ENCODE peak calls at places on chromosomes 4 and X, in four cellular contexts. P, O, F and K are unnamed samples.

GRCh38 chrX:2610246-2611170 is 80.6 kb upstream of the CD99 start:
- DNase-seq in P (peak; percentile 21), O (no peak), F (no peak), K (no peak)

GRCh38 chrX:154457491-154458115 is 478 bp upstream of the PLXNA3 start:
- DNase-seq in P (no peak), O (no peak), F (peak; percentile 47), K (no peak)

GRCh38 chr4:83536649-83537352 is 893 bp downstream of the GPAT3 start:
- DNase-seq in P (no peak), O (no peak), F (no peak), K (no peak)

GRCh38 chr4:1683371-1683902 is 676 bp downstream of the FAM53A start:
- DNase-seq in P (peak; percentile 89), O (no peak), F (peak; percentile 9), K (no peak)

GRCh38 chr4:140098481-140099132 is 55.4 kb downstream of the MAML3 start:
- DNase-seq in P (peak; percentile 64), O (no peak), F (no peak), K (no peak)

GRCh38 chr4:140851032-140851636 is 94.9 kb upstream of the TBC1D9 start:
- DNase-seq in P (peak; percentile 57), O (no peak), F (no peak), K (no peak)

GRCh38 chrX:39818750-39819149 is 279.0 kb downstream of the BCOR start:
- DNase-seq in P (no peak), O (no peak), F (no peak), K (no peak)

GRCh38 chr4:18464160-18464559 is 442.6 kb upstream of the LCORL start:
- DNase-seq in P (no peak), O (no peak), F (no peak), K (no peak)

GRCh38 chr4:83219344-83219990 is 65.1 kb downstream of the COQ2 start:
- DNase-seq in P (peak; percentile 80), O (no peak), F (no peak), K (no peak)

GRCh38 chr4:65624651-65625050 is 45.6 kb downstream of the EPHA5 start:
- DNase-seq in P (no peak), O (no peak), F (no peak), K (no peak)

GRCh38 chr4:57639566-57640328 is 529.6 kb upstream of the IGFBP7 start:
- DNase-seq in P (no peak), O (no peak), F (no peak), K (no peak)

GRCh38 chr4:138945401-138945800 is 70.2 kb upstream of the NOCT start:
- DNase-seq in P (no peak), O (no peak), F (no peak), K (no peak)

GRCh38 chr4:74975082-74975481 is 42.2 kb downstream of the PARM1 start:
- DNase-seq in P (no peak), O (no peak), F (no peak), K (no peak)

GRCh38 chr4:100106982-100107381 is 83.3 kb downstream of the DDIT4L start:
- DNase-seq in P (no peak), O (no peak), F (no peak), K (no peak)

GRCh38 chr4:68368566-68369473 is 18.9 kb upstream of the YTHDC1 start:
- DNase-seq in P (peak; percentile 98), O (no peak), F (no peak), K (no peak)

GRCh38 chr4:109016200-109016599 is 253.3 kb upstream of the ETNPPL start:
- DNase-seq in P (no peak), O (no peak), F (no peak), K (no peak)

GRCh38 chr4:121960801-121961200 is 8.9 kb upstream of the TRPC3 start:
- DNase-seq in P (no peak), O (no peak), F (no peak), K (no peak)

GRCh38 chr4:7721984-7722551 is 217.6 kb downstream of the AFAP1 start:
- DNase-seq in P (no peak), O (no peak), F (no peak), K (no peak)

GRCh38 chr4:7717946-7718490 is 221.6 kb downstream of the AFAP1 start:
- DNase-seq in P (no peak), O (no peak), F (no peak), K (no peak)

GRCh38 chr4:7717161-7717560 is 222.5 kb downstream of the AFAP1 start:
- DNase-seq in P (no peak), O (no peak), F (no peak), K (no peak)

GRCh38 chr4:7722716-7723115 is 216.9 kb downstream of the AFAP1 start:
- DNase-seq in P (peak; percentile 11), O (no peak), F (no peak), K (no peak)

GRCh38 chr4:7719354-7720174 is 220.1 kb downstream of the AFAP1 start:
- DNase-seq in P (peak; percentile 16), O (no peak), F (peak; percentile 52), K (no peak)
- TF ChIP-seq CTCF in P (peak; percentile 74), O (peak; percentile 72), F (peak; percentile 70), K (peak; percentile 91)

GRCh38 chr4:41305486-41305885 is 48.8 kb downstream of the UCHL1 start:
- DNase-seq in P (no peak), O (no peak), F (no peak), K (no peak)

GRCh38 chr4:41307633-41308032 is 50.9 kb downstream of the UCHL1 start:
- DNase-seq in P (no peak), O (no peak), F (no peak), K (no peak)

GRCh38 chr4:41301137-41301536 is 44.4 kb downstream of the UCHL1 start:
- DNase-seq in P (no peak), O (no peak), F (no peak), K (no peak)

GRCh38 chr4:41303372-41304118 is 46.8 kb downstream of the UCHL1 start:
- DNase-seq in P (no peak), O (no peak), F (no peak), K (no peak)

DNA sequence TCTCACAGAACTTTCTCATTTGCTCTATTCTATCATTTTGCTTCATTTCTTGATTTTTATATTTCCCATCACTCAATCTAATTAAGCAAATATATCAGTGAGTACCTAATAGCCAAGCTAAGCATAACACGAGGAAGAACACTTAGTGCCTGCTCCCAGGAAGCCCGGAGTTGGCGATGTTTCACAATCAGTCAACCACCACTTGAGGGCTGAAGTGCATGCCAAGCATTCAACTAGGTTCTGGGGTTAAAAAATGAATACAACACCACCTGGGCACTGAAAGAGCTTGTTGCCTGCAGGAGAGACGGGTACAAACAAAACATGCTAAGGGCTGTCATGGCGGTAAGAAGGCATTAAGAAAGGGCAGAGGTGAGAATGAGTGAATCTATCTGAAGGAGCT is 47.5 kb downstream of the UCHL1 start:
- DNase-seq in P (no peak), O (no peak), F (no peak), K (no peak)
- TF ChIP-seq CTCF in P (no peak), O (no peak), F (no peak), K (no peak)

GRCh38 chrX:109749207-109749606 is 16.1 kb upstream of the ACSL4 start:
- DNase-seq in P (no peak), O (no peak), F (no peak), K (no peak)
- TF ChIP-seq CTCF in P (no peak), O (no peak), F (no peak), K (no peak)

DNA sequence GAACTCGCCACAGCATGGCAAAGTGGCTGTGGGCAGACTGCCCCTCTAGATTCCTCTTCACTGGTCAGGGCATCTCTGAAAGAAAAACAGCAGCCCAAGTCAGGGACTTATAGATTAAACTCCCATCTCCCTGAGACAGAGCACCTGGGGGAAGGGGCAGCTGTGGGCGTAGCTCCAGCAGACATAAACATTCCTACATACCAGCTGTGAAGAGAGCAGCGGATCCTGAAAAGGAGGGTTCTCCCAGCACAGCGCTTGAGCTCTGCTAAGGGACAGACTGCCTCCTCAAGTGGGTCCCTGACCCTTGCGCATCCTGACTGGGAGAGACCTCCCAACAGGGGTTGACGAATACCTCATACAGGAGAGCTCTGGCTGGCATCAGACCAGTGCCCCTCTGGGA is 18.8 kb upstream of the ZMAT1 start:
- DNase-seq in P (no peak), O (no peak), F (no peak), K (no peak)
- TF ChIP-seq CTCF in P (no peak), O (no peak), F (no peak), K (no peak)

GRCh38 chr4:166594326-166594946 is 639.9 kb downstream of the SPOCK3 start:
- DNase-seq in P (peak; percentile 2), O (no peak), F (no peak), K (no peak)
- TF ChIP-seq CTCF in P (peak; percentile 38), O (peak; percentile 66), F (no peak), K (no peak)

GRCh38 chr4:87077834-87078585 is 142.4 kb downstream of the KLHL8 start:
- DNase-seq in P (no peak), O (no peak), F (no peak), K (no peak)
- TF ChIP-seq CTCF in P (no peak), O (no peak), F (no peak), K (no peak)

DNA sequence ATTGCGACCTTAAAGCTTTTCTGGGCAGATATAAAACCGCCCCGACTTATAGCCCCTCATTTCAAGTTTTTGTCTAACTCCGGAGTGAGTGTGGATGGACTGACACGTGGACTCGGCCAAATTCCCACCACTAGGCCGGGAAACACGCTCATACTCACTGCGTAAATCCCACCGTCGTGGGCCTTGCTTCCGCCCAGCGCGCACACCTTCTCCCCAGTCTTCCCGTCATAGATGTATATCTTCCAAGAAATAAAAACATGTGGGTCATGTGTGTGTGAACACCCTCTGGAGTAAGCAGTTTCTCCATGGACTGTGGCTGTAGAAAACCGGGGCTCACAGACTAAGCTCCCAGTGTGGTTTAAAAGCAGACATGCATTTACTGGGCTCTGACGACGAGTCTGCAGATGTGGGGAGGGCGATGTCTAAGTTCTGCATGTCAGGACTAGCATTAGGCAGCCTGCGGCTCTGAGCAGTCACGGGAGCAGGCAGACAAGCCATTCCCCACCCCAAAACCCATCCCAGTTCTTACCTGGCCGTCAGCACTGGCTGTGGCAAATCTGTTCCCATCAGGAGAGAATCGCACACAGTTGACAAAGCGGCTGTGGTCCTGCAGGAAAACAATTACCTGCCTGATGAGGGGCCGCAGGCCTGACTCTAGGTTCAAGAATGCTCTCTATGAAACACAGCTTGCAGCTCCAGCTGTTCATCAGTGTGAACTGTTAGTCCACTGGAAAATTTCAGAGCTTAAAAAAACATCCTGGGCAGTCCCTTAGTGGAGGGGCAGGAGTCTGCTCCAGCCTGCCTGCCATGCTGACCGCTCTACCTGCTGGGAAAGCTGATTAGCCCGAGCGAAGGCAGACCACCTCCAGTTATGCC is 28.2 kb downstream of the WDR1 start:
- DNase-seq in P (no peak), O (no peak), F (no peak), K (no peak)
- TF ChIP-seq CTCF in P (no peak), O (no peak), F (no peak), K (no peak)

DNA sequence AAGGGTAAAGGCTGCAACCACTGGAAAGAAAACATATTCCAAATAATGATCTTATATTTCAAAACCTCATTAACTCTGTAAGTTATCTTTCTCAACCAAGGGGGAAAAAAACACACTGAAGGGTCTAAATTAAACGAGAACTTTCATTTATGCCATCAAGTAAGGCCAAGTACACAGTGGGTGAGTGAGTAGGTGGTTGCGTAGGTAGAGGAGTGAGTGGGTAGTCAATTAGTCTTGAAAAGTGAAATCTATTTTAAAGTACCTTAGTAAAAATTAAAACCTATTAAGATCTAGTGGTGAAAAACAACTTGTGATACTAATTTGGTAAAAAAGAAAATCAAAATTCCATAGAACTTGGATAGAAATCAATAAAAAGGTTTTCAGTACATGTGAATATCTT is 3.5 kb downstream of the CASK start:
- DNase-seq in P (no peak), O (no peak), F (no peak), K (no peak)
- TF ChIP-seq CTCF in P (no peak), O (no peak), F (no peak), K (no peak)